ENCODE peak calls at places on chromosomes 7 and 10, in six cellular contexts. I is Peyer's patch, A is tibial artery, J is A549, Y is psoas muscle, D is GM23248. W is an unnamed sample. For H3K4me1, the result is how much of the 10 kb centered on the place peaks cover.

GRCh38 chr7:7257899-7258692 is 75.8 kb downstream of the C1GALT1 start:
- DNase-seq in A (no peak), D (no peak), J (no peak), I (peak), Y (no peak), W (no peak)

GRCh38 chr7:46600340-46600739 is 679.3 kb upstream of the IGFBP3 start:
- DNase-seq in A (peak), I (peak), D (peak), J (no peak), Y (peak), W (no peak)

GRCh38 chr10:103080891-103081581 is 112.0 kb downstream of the NT5C2 start:
- DNase-seq in A (no peak), J (no peak), I (no peak), D (no peak), Y (no peak), W (no peak)

GRCh38 chr7:128863433-128863989 is 855 bp downstream of the ATP6V1F start:
- DNase-seq in I (peak), A (no peak), J (peak), Y (peak), D (peak), W (peak)

GRCh38 chr10:53403688-53404087 is 631.1 kb upstream of the MBL2 start:
- DNase-seq in A (no peak), J (no peak), D (no peak), Y (peak), I (peak), W (no peak)

GRCh38 chr10:22655312-22655973 is 58.9 kb downstream of the PIP4K2A start:
- DNase-seq in J (peak), A (no peak), I (no peak), Y (no peak), D (peak), W (peak)

GRCh38 chr7:130286881-130287280 is 6.1 kb upstream of the CPA4 start:
- DNase-seq in D (no peak), Y (no peak), I (no peak), A (no peak), J (no peak), W (no peak)

GRCh38 chr10:94183666-94184264 is 179.0 kb downstream of the NOC3L start:
- DNase-seq in J (peak), A (no peak), I (no peak), Y (no peak), D (peak), W (no peak)

GRCh38 chr7:30751257-30751650 is 681 bp upstream of the INMT start:
- DNase-seq in D (no peak), I (no peak), A (no peak), J (no peak), Y (no peak), W (no peak)

GRCh38 chr10:78714225-78714624 is 354.5 kb upstream of the ZMIZ1 start:
- DNase-seq in I (no peak), Y (no peak), D (no peak), A (no peak), J (no peak), W (no peak)

GRCh38 chr7:80900583-80901576 is 18.0 kb downstream of the SEMA3C start:
- DNase-seq in A (no peak), J (no peak), Y (no peak), D (peak), I (no peak), W (no peak)

GRCh38 chr7:111982133-111982532 is 224.1 kb downstream of the DOCK4 start:
- DNase-seq in A (no peak), D (no peak), I (no peak), J (no peak), Y (no peak), W (no peak)

GRCh38 chr10:130013263-130013937 is 49.3 kb upstream of the EBF3 start:
- DNase-seq in A (no peak), Y (no peak), D (peak), J (no peak), I (no peak), W (no peak)

GRCh38 chr10:125691160-125691981 is 8.4 kb upstream of the TEX36 start:
- DNase-seq in I (no peak), A (no peak), J (no peak), Y (no peak), D (no peak), W (no peak)

GRCh38 chr10:54667136-54667535 is 133.9 kb downstream of the PCDH15 start:
- DNase-seq in D (no peak), Y (no peak), J (no peak), A (no peak), I (no peak), W (no peak)

GRCh38 chr7:47438411-47439029 is 143.4 kb downstream of the TNS3 start:
- DNase-seq in A (peak), I (no peak), D (no peak), J (no peak), Y (no peak), W (no peak)

GRCh38 chr7:2471022-2471329 is 5.2 kb downstream of the GRIFIN start:
- DNase-seq in D (peak), I (no peak), Y (no peak), A (no peak), J (no peak), W (no peak)

GRCh38 chr7:140230517-140230861 is 53.7 kb upstream of the KDM7A start:
- DNase-seq in I (peak), D (peak), J (no peak), A (no peak), Y (peak), W (peak)

GRCh38 chr10:70221030-70221429 is 12.2 kb downstream of the PPA1 start:
- DNase-seq in A (no peak), Y (no peak), D (no peak), J (no peak), I (no peak), W (no peak)

GRCh38 chr7:117098457-117098856 is 145.2 kb downstream of the ST7 start:
- DNase-seq in J (no peak), A (no peak), I (no peak), D (peak), Y (no peak), W (no peak)

GRCh38 chr10:5234106-5234877 is 37.7 kb downstream of the AKR1C4 start:
- DNase-seq in Y (no peak), I (peak), A (no peak), J (peak), D (peak), W (no peak)

GRCh38 chr10:546971-547590 is 142.4 kb downstream of the DIP2C start:
- DNase-seq in I (no peak), J (no peak), A (peak), Y (no peak), D (peak), W (no peak)

GRCh38 chr10:84238909-84239308 is 2.4 kb downstream of the LRIT1 start:
- DNase-seq in Y (no peak), A (no peak), I (no peak), J (no peak), D (no peak), W (no peak)

GRCh38 chr7:87152897-87153641 is 816 bp downstream of the DMTF1 start:
- DNase-seq in A (peak), D (peak), J (peak), Y (peak), I (peak), W (no peak)

GRCh38 chr10:23293145-23293724 is 51.4 kb downstream of the C10orf67 start:
- DNase-seq in D (peak), J (peak), I (no peak), Y (no peak), A (no peak), W (peak)

GRCh38 chr10:131143425-131144165 is 167.9 kb downstream of the TCERG1L start:
- DNase-seq in J (no peak), A (no peak), Y (no peak), D (no peak), I (no peak), W (no peak)

GRCh38 chr10:95400789-95401188 is 110.0 kb upstream of the PDLIM1 start:
- DNase-seq in Y (no peak), A (peak), I (no peak), D (no peak), J (no peak), W (no peak)

GRCh38 chr7:26005683-26006410 is 146.2 kb upstream of the NFE2L3 start:
- DNase-seq in A (no peak), I (peak), J (no peak), D (no peak), Y (no peak), W (no peak)

DNA sequence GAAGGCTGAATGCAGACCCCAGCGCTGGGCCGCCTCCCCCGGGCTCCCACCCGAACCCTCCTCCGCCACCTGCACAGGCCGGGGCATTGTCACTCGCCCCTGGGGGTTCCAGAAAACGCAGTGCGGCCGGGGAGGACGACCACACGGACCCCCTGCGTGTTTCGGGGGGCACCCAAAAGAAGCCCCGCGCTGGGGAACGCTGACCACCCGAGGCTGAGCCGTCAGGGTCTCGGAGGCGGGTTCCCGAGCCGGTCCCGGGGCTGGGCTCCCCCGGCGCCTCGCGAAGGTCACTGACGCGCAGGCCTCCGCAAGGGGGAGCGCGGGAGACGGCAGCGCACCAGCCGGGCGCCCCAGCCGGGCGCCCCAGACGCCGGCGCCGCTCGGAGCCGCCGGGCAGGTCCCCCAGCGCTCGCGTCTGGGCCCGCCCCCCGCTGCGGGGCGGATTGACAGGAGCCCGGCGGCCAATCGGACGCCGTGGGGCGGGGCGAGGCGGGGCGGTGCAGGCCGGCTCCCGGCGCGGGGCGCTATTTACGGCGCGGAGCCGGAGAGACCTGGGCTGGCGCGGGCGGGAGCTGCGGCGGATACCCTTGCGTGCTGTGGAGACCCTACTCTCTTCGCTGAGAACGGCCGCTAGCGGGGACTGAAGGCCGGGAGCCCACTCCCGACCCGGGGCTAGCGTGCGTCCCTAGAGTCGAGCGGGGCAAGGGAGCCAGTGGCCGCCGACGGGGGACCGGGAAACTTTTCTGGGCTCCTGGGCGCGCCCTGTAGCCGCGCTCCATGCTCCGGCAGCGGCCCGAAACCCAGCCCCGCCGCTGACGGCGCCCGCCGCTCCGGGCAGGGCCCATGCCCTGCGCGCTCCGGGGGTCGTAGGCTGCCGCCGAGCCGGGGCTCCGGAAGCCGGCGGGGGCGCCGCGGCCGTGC is at the start of gene BAMBI:
- DNase-seq in D (peak), I (peak), J (peak), Y (peak), A (peak), W (peak)
- H3K27ac ChIP-seq in D (no peak), I (peak), J (peak), Y (peak), A (peak), W (no peak)

DNA sequence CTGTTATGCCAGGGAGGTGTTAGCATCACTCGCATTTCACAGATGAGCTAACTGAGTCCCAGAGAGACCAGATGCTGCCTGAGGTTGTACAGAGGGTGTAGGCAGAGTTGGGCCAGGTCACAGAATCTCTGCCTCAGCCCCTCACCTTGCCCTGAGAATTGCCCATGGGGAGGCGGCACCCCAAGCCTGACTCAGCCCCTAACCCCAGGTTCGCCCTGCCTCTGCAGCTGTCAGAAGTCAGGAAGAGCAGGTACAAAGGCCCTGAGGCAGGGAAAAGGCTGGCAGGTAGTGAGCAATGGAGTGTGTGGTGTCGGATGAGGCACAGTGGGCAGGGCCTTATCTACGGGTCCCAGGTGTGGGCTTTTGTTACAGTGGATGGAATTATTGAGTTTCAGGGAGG is 79.4 kb downstream of the MYL10 start:
- DNase-seq in A (peak), Y (no peak), D (no peak), I (peak), J (no peak), W (no peak)
- H3K4me1 ChIP-seq in A (under half), Y (under half), D (under half), I (under half), J (under half), W (under half)

DNA sequence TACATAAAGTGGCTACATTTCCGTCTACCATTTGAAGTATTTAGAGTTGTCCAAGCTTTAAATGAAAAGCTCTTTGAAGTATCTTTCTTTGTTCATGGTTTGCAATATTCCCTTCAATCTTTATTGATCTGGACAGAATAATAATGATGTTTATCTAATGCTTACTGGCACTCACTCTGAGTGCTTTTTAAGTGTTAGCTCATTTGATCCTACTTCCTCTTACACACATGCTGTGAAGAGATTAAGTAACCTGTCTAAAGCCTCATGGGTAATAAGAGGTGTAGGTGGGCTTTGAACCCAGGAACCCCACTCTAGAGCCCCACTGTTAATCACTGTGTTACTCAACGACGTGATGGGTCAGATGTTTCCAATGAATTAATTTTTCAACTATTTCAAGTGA is 31.1 kb upstream of the ADD3 start:
- DNase-seq in J (no peak), D (no peak), A (no peak), I (no peak), Y (no peak), W (no peak)
- H3K27ac ChIP-seq in J (no peak), D (peak), A (peak), I (peak), Y (no peak), W (no peak)

DNA sequence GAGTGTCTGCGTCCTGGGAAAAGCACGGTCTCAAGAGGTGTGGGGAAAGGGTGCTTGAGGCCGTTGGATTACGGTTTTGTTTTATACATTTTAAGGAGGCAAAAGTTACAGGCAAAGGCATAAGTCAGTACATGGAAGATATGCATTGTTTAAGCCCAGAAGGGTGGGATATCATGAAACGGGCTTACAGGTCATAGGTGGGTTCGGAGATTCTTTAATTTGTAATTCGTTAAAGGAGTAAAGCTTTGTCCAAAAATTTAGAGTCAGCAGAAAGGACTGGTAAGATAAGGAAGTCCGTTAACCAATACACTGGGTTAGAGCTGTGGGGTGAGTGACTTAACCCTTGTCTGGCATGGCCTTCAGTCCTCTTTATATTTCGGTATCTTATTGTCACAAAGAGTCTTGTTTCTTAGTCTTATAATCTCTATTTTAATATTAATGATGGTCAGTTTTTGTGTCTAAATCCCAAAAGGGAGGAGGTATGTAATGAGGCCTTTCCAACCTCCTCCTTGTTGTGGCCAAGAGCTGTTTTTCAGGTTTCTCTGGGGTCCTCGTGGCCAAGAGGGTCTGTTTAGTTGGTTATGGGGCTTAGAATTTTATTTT is 12.7 kb downstream of the TSPAN14 start:
- DNase-seq in J (no peak), A (no peak), I (no peak), D (no peak), Y (no peak), W (no peak)
- H3K4me1 ChIP-seq in J (half or more), A (under half), I (under half), D (under half), Y (half or more), W (half or more)

GRCh38 chr10:122591736-122592135 is 31.2 kb downstream of the DMBT1 start:
- DNase-seq in D (no peak), I (no peak), A (no peak), J (no peak), Y (no peak), W (no peak)
- H3K27ac ChIP-seq in D (no peak), I (no peak), A (no peak), J (no peak), Y (no peak), W (no peak)

DNA sequence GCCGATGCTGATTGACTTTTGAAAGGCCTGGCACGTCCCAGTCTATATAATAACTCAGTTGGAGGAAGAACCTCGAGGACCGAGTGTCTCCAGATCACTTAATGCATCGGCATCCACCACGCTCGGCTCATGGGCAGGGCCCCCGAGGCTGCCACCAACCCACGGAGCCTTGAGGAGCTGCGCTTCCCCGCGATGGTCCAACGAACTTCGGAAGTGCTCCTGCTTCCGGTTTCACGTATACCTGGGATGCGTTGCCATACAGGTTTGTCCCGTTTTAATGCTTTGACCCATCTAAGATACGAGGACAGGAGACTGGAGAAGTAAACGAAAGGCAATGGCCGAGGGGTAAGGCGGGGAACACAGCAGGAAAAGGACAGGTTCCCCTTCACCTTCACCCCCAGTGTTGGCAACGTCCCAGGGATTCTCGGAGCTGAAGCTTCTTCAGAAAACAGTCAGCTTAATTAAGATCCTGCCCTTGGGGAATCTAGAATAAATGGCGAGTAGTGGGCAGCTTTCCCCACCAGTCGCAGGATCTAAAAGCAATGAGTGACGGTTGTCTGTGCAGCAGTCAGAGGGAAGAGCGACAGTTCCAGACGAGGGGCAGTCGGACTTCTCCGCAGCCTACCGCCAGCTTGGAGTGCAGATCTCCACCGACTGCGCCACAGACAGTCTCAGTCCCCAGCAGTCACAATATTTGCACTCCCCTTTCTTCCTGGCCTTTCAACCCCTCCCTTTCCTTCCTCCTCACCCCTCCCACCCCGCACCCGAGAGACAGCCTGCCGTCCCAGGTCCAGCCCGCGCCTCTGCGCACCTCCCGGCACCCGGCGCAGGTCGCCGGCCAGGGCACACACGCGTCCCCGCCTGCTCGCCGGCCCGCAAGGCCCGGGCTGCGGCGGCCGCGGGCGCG is 10.7 kb upstream of the SP8 start:
- DNase-seq in A (no peak), J (peak), Y (no peak), D (no peak), I (peak), W (no peak)
- H3K4me1 ChIP-seq in A (under half), J (under half), Y (under half), D (under half), I (under half), W (under half)

DNA sequence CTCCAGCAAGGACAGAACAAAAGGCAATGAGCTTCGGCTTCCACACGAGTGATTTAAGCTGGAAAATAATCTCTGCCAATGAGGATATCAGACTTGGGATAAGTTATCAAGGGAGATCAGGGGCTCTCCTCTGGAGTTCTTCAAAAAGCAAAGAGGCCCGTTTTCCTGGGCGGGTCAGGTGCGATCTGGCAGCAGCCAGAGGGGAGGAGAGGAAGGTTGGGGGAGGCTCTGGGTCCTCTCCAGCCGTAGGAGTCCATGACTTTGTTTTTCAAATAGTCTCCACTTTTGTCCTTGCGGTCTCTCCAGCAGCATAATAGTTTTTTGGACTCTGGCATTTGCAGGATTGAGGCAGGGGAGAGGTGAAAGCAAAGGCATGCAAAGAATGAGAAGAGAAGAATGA is 211.2 kb downstream of the SKIDA1 start:
- DNase-seq in I (no peak), A (no peak), Y (no peak), D (no peak), J (no peak), W (no peak)
- H3K27ac ChIP-seq in I (no peak), A (no peak), Y (no peak), D (no peak), J (peak), W (no peak)

DNA sequence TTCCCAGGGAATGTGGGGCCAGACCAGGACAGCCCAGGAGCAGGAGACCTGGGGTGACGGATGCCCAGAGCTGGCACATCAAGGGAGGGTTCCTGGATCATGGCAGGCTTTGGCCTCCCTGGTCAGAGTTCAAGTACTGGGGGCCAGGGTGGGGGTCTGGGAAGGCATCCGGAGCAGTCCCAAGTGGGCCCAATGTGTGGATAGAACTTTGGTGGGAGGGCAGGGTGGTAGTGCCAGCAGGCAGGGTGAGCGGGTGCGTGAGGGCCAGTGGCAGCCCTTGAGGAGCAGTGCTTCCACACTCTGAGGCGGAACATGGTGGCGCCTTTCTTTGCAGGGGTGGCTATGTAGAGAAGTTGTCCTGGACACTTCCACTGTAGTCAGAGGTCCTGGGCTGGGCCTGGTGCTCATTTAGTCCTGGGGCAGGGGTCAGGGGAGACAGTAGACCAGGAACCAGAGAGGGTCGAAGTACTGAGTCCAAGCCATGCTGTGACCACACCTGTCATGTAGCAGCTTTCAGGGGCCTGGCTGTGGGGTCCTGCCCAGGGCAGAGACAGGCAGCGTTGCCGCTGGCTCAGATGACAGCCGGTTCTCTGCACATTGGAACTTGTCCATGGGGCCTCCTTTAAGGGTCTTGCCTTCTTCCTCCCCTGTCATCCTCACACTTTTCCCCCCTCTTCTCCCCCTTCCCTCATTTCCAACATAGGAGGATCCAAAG is 22.2 kb upstream of the CSGALNACT2 start:
- DNase-seq in I (no peak), D (no peak), Y (peak), J (no peak), A (no peak), W (no peak)
- H3K4me1 ChIP-seq in I (under half), D (under half), Y (under half), J (under half), A (under half), W (under half)